ENCODE peak calls at places on chromosomes 16 and 17, in nine cellular contexts. One of them, this sample, is unnamed.

GRCh38 chr16:70592106-70592571 is 54.2 kb upstream of the IL34 start:
- DNase-seq in fibroblast of pulmonary artery: no peak
- DNase-seq in AG04450: no peak
- DNase-seq in fibroblast of villous mesenchyme: no peak
- DNase-seq in PC-9: peak
- DNase-seq in ovary: no peak
- DNase-seq in cardiac muscle cell: no peak
- DNase-seq in brain microvascular endothelial cell: no peak
- DNase-seq in cardiac fibroblast: peak
- DNase-seq in this sample: no peak

GRCh38 chr16:1310832-1311200 is 1.4 kb downstream of the UBE2I start:
- DNase-seq in fibroblast of pulmonary artery: no peak
- DNase-seq in AG04450: no peak
- DNase-seq in fibroblast of villous mesenchyme: no peak
- DNase-seq in PC-9: no peak
- DNase-seq in ovary: no peak
- DNase-seq in cardiac muscle cell: no peak
- DNase-seq in brain microvascular endothelial cell: no peak
- DNase-seq in cardiac fibroblast: peak
- DNase-seq in this sample: no peak

GRCh38 chr17:77437017-77437416 is 296.2 kb downstream of the SEC14L1 start:
- DNase-seq in fibroblast of pulmonary artery: peak
- DNase-seq in AG04450: peak
- DNase-seq in fibroblast of villous mesenchyme: peak
- DNase-seq in PC-9: no peak
- DNase-seq in ovary: peak
- DNase-seq in cardiac muscle cell: peak
- DNase-seq in brain microvascular endothelial cell: peak
- DNase-seq in cardiac fibroblast: peak
- DNase-seq in this sample: peak

GRCh38 chr17:77496401-77496801 is 355.6 kb downstream of the SEC14L1 start:
- DNase-seq in fibroblast of pulmonary artery: no peak
- DNase-seq in AG04450: no peak
- DNase-seq in fibroblast of villous mesenchyme: no peak
- DNase-seq in PC-9: no peak
- DNase-seq in ovary: no peak
- DNase-seq in cardiac muscle cell: no peak
- DNase-seq in brain microvascular endothelial cell: no peak
- DNase-seq in cardiac fibroblast: no peak
- DNase-seq in this sample: no peak

GRCh38 chr17:72342582-72343527 is 222.0 kb downstream of the SOX9 start:
- DNase-seq in fibroblast of pulmonary artery: peak
- DNase-seq in AG04450: no peak
- DNase-seq in fibroblast of villous mesenchyme: peak
- DNase-seq in PC-9: no peak
- DNase-seq in ovary: no peak
- DNase-seq in cardiac muscle cell: peak
- DNase-seq in brain microvascular endothelial cell: no peak
- DNase-seq in cardiac fibroblast: peak
- DNase-seq in this sample: no peak

GRCh38 chr16:88764913-88765349 is 20.1 kb downstream of the PIEZO1 start:
- DNase-seq in fibroblast of pulmonary artery: no peak
- DNase-seq in AG04450: no peak
- DNase-seq in fibroblast of villous mesenchyme: no peak
- DNase-seq in PC-9: peak
- DNase-seq in ovary: no peak
- DNase-seq in cardiac muscle cell: no peak
- DNase-seq in brain microvascular endothelial cell: peak
- DNase-seq in cardiac fibroblast: no peak
- DNase-seq in this sample: no peak

GRCh38 chr17:83179811-83180210 is 100.4 kb downstream of the METRNL start:
- DNase-seq in fibroblast of pulmonary artery: no peak
- DNase-seq in AG04450: no peak
- DNase-seq in fibroblast of villous mesenchyme: no peak
- DNase-seq in PC-9: no peak
- DNase-seq in ovary: no peak
- DNase-seq in cardiac muscle cell: no peak
- DNase-seq in brain microvascular endothelial cell: no peak
- DNase-seq in cardiac fibroblast: no peak
- DNase-seq in this sample: no peak

GRCh38 chr16:66473654-66474519 is 46.8 kb downstream of the BEAN1 start:
- DNase-seq in fibroblast of pulmonary artery: no peak
- DNase-seq in AG04450: no peak
- DNase-seq in fibroblast of villous mesenchyme: no peak
- DNase-seq in PC-9: no peak
- DNase-seq in ovary: no peak
- DNase-seq in cardiac muscle cell: no peak
- DNase-seq in brain microvascular endothelial cell: no peak
- DNase-seq in cardiac fibroblast: no peak
- DNase-seq in this sample: no peak

GRCh38 chr17:57201481-57201880 is 54.8 kb upstream of the MSI2 start:
- DNase-seq in fibroblast of pulmonary artery: no peak
- DNase-seq in AG04450: no peak
- DNase-seq in fibroblast of villous mesenchyme: no peak
- DNase-seq in PC-9: no peak
- DNase-seq in ovary: no peak
- DNase-seq in cardiac muscle cell: no peak
- DNase-seq in brain microvascular endothelial cell: no peak
- DNase-seq in cardiac fibroblast: no peak
- DNase-seq in this sample: no peak

GRCh38 chr17:45334701-45335677 is 18.2 kb upstream of the MAP3K14 start:
- DNase-seq in fibroblast of pulmonary artery: no peak
- DNase-seq in AG04450: no peak
- DNase-seq in fibroblast of villous mesenchyme: no peak
- DNase-seq in PC-9: no peak
- DNase-seq in ovary: no peak
- DNase-seq in cardiac muscle cell: no peak
- DNase-seq in brain microvascular endothelial cell: no peak
- DNase-seq in cardiac fibroblast: no peak
- DNase-seq in this sample: no peak
- H3K4me3 ChIP-seq in fibroblast of pulmonary artery: no peak
- H3K4me3 ChIP-seq in AG04450: no peak
- H3K4me3 ChIP-seq in fibroblast of villous mesenchyme: no peak
- H3K4me3 ChIP-seq in PC-9: no peak
- H3K4me3 ChIP-seq in ovary: no peak
- H3K4me3 ChIP-seq in cardiac muscle cell: no peak
- H3K4me3 ChIP-seq in brain microvascular endothelial cell: no peak
- H3K4me3 ChIP-seq in cardiac fibroblast: no peak
- H3K4me3 ChIP-seq in this sample: no peak

DNA sequence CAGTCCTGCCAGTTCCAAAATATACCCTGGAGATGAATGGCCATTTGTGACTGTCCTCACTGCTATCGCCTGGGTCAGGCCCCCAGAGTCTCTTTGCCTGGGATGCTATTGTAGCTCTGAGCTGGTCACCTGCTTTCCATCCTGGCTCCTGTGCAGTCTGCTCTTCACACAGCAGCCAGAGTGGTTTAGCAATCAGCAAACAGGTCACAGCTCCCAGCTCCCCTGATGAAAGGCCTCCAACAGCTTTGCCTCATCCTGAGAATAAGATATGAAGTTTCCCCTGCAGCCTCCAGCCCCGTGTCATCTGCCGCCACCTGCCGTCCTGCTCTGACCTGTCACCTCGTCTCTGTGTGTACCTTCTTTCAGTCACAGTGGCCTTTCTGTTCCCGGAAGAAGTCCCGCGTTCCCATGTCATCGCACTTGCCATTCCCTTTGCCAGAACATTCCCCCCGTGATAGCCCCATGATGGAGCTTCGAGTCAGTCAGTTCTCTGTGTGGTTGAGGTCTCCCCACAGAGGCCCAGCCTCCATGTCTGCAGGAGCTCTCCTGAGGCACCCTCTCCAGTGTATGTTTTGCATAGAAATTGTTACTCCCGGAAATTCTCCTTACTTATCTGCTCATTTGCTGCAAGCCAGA is 281.5 kb downstream of the SNX29 start:
- DNase-seq in fibroblast of pulmonary artery: no peak
- DNase-seq in AG04450: no peak
- DNase-seq in fibroblast of villous mesenchyme: no peak
- DNase-seq in PC-9: no peak
- DNase-seq in ovary: no peak
- DNase-seq in cardiac muscle cell: no peak
- DNase-seq in brain microvascular endothelial cell: no peak
- DNase-seq in cardiac fibroblast: no peak
- DNase-seq in this sample: no peak
- TF ChIP-seq CTCF in fibroblast of pulmonary artery: no peak
- TF ChIP-seq CTCF in AG04450: no peak
- TF ChIP-seq CTCF in fibroblast of villous mesenchyme: no peak
- TF ChIP-seq CTCF in PC-9: no peak
- TF ChIP-seq CTCF in ovary: no peak
- TF ChIP-seq CTCF in cardiac muscle cell: no peak
- TF ChIP-seq CTCF in brain microvascular endothelial cell: no peak
- TF ChIP-seq CTCF in cardiac fibroblast: peak
- TF ChIP-seq CTCF in this sample: no peak

GRCh38 chr17:49494937-49495841 is at the start of gene NGFR:
- DNase-seq in fibroblast of pulmonary artery: no peak
- DNase-seq in AG04450: no peak
- DNase-seq in fibroblast of villous mesenchyme: peak
- DNase-seq in PC-9: peak
- DNase-seq in ovary: peak
- DNase-seq in cardiac muscle cell: peak
- DNase-seq in brain microvascular endothelial cell: no peak
- DNase-seq in cardiac fibroblast: peak
- DNase-seq in this sample: no peak
- H3K4me3 ChIP-seq in fibroblast of pulmonary artery: peak
- H3K4me3 ChIP-seq in AG04450: peak
- H3K4me3 ChIP-seq in fibroblast of villous mesenchyme: peak
- H3K4me3 ChIP-seq in PC-9: no peak
- H3K4me3 ChIP-seq in ovary: peak
- H3K4me3 ChIP-seq in cardiac muscle cell: peak
- H3K4me3 ChIP-seq in brain microvascular endothelial cell: no peak
- H3K4me3 ChIP-seq in cardiac fibroblast: peak
- H3K4me3 ChIP-seq in this sample: peak

GRCh38 chr16:78310196-78310595 is 210.7 kb downstream of the WWOX start:
- DNase-seq in fibroblast of pulmonary artery: no peak
- DNase-seq in AG04450: no peak
- DNase-seq in fibroblast of villous mesenchyme: no peak
- DNase-seq in PC-9: no peak
- DNase-seq in ovary: no peak
- DNase-seq in cardiac muscle cell: no peak
- DNase-seq in brain microvascular endothelial cell: no peak
- DNase-seq in cardiac fibroblast: no peak
- DNase-seq in this sample: no peak

GRCh38 chr16:78310990-78311561 is 211.6 kb downstream of the WWOX start:
- DNase-seq in fibroblast of pulmonary artery: no peak
- DNase-seq in AG04450: no peak
- DNase-seq in fibroblast of villous mesenchyme: peak
- DNase-seq in PC-9: no peak
- DNase-seq in ovary: no peak
- DNase-seq in cardiac muscle cell: no peak
- DNase-seq in brain microvascular endothelial cell: no peak
- DNase-seq in cardiac fibroblast: no peak
- DNase-seq in this sample: no peak

GRCh38 chr16:78311831-78312230 is 212.4 kb downstream of the WWOX start:
- DNase-seq in fibroblast of pulmonary artery: no peak
- DNase-seq in AG04450: no peak
- DNase-seq in fibroblast of villous mesenchyme: no peak
- DNase-seq in PC-9: no peak
- DNase-seq in ovary: no peak
- DNase-seq in cardiac muscle cell: no peak
- DNase-seq in brain microvascular endothelial cell: no peak
- DNase-seq in cardiac fibroblast: no peak
- DNase-seq in this sample: no peak

GRCh38 chr16:78307824-78308528 is 208.5 kb downstream of the WWOX start:
- DNase-seq in fibroblast of pulmonary artery: no peak
- DNase-seq in AG04450: no peak
- DNase-seq in fibroblast of villous mesenchyme: no peak
- DNase-seq in PC-9: no peak
- DNase-seq in ovary: no peak
- DNase-seq in cardiac muscle cell: no peak
- DNase-seq in brain microvascular endothelial cell: no peak
- DNase-seq in cardiac fibroblast: no peak
- DNase-seq in this sample: no peak

GRCh38 chr16:78309763-78310162 is 210.3 kb downstream of the WWOX start:
- DNase-seq in fibroblast of pulmonary artery: no peak
- DNase-seq in AG04450: no peak
- DNase-seq in fibroblast of villous mesenchyme: no peak
- DNase-seq in PC-9: no peak
- DNase-seq in ovary: no peak
- DNase-seq in cardiac muscle cell: no peak
- DNase-seq in brain microvascular endothelial cell: no peak
- DNase-seq in cardiac fibroblast: no peak
- DNase-seq in this sample: no peak
- TF ChIP-seq CTCF in fibroblast of pulmonary artery: no peak
- TF ChIP-seq CTCF in AG04450: no peak
- TF ChIP-seq CTCF in fibroblast of villous mesenchyme: no peak
- TF ChIP-seq CTCF in PC-9: no peak
- TF ChIP-seq CTCF in ovary: no peak
- TF ChIP-seq CTCF in cardiac muscle cell: no peak
- TF ChIP-seq CTCF in brain microvascular endothelial cell: no peak
- TF ChIP-seq CTCF in cardiac fibroblast: no peak
- TF ChIP-seq CTCF in this sample: no peak

GRCh38 chr16:13984794-13985193 is 64.8 kb downstream of the ERCC4 start:
- DNase-seq in fibroblast of pulmonary artery: no peak
- DNase-seq in AG04450: no peak
- DNase-seq in fibroblast of villous mesenchyme: no peak
- DNase-seq in PC-9: no peak
- DNase-seq in ovary: no peak
- DNase-seq in cardiac muscle cell: no peak
- DNase-seq in brain microvascular endothelial cell: no peak
- DNase-seq in cardiac fibroblast: no peak
- DNase-seq in this sample: no peak

GRCh38 chr16:13977177-13977576 is 57.2 kb downstream of the ERCC4 start:
- DNase-seq in fibroblast of pulmonary artery: no peak
- DNase-seq in AG04450: no peak
- DNase-seq in fibroblast of villous mesenchyme: no peak
- DNase-seq in PC-9: no peak
- DNase-seq in ovary: no peak
- DNase-seq in cardiac muscle cell: no peak
- DNase-seq in brain microvascular endothelial cell: no peak
- DNase-seq in cardiac fibroblast: no peak
- DNase-seq in this sample: no peak

GRCh38 chr16:13983625-13984024 is 63.7 kb downstream of the ERCC4 start:
- DNase-seq in fibroblast of pulmonary artery: no peak
- DNase-seq in AG04450: no peak
- DNase-seq in fibroblast of villous mesenchyme: no peak
- DNase-seq in PC-9: no peak
- DNase-seq in ovary: no peak
- DNase-seq in cardiac muscle cell: no peak
- DNase-seq in brain microvascular endothelial cell: no peak
- DNase-seq in cardiac fibroblast: no peak
- DNase-seq in this sample: no peak

GRCh38 chr16:13988038-13988437 is 68.1 kb downstream of the ERCC4 start:
- DNase-seq in fibroblast of pulmonary artery: no peak
- DNase-seq in AG04450: no peak
- DNase-seq in fibroblast of villous mesenchyme: no peak
- DNase-seq in PC-9: no peak
- DNase-seq in ovary: no peak
- DNase-seq in cardiac muscle cell: no peak
- DNase-seq in brain microvascular endothelial cell: no peak
- DNase-seq in cardiac fibroblast: no peak
- DNase-seq in this sample: no peak

GRCh38 chr16:13982446-13982845 is 62.5 kb downstream of the ERCC4 start:
- DNase-seq in fibroblast of pulmonary artery: peak
- DNase-seq in AG04450: no peak
- DNase-seq in fibroblast of villous mesenchyme: no peak
- DNase-seq in PC-9: no peak
- DNase-seq in ovary: no peak
- DNase-seq in cardiac muscle cell: peak
- DNase-seq in brain microvascular endothelial cell: peak
- DNase-seq in cardiac fibroblast: peak
- DNase-seq in this sample: no peak
- H3K4me3 ChIP-seq in fibroblast of pulmonary artery: no peak
- H3K4me3 ChIP-seq in AG04450: no peak
- H3K4me3 ChIP-seq in fibroblast of villous mesenchyme: no peak
- H3K4me3 ChIP-seq in PC-9: no peak
- H3K4me3 ChIP-seq in ovary: no peak
- H3K4me3 ChIP-seq in cardiac muscle cell: no peak
- H3K4me3 ChIP-seq in brain microvascular endothelial cell: no peak
- H3K4me3 ChIP-seq in cardiac fibroblast: no peak
- H3K4me3 ChIP-seq in this sample: no peak

GRCh38 chr16:2969545-2970521 is 685 bp downstream of the PAQR4 start:
- DNase-seq in fibroblast of pulmonary artery: peak
- DNase-seq in AG04450: peak
- DNase-seq in fibroblast of villous mesenchyme: peak
- DNase-seq in PC-9: peak
- DNase-seq in ovary: no peak
- DNase-seq in cardiac muscle cell: peak
- DNase-seq in brain microvascular endothelial cell: peak
- DNase-seq in cardiac fibroblast: peak
- DNase-seq in this sample: no peak
- TF ChIP-seq CTCF in fibroblast of pulmonary artery: peak
- TF ChIP-seq CTCF in AG04450: peak
- TF ChIP-seq CTCF in fibroblast of villous mesenchyme: peak
- TF ChIP-seq CTCF in PC-9: peak
- TF ChIP-seq CTCF in ovary: no peak
- TF ChIP-seq CTCF in cardiac muscle cell: peak
- TF ChIP-seq CTCF in brain microvascular endothelial cell: peak
- TF ChIP-seq CTCF in cardiac fibroblast: peak
- TF ChIP-seq CTCF in this sample: peak

This sample was measured in AG04449.